ENCODE peak calls at places on chromosomes 2 and 18, in five cellular contexts. V, O, H, N and S are unnamed samples.

GRCh38 chr2:17578466-17578928 is 38.0 kb downstream of the VSNL1 start:
- DNase-seq in N (no peak), V (no peak), H (no peak), O (no peak), S (no peak)

GRCh38 chr2:170017848-170018492 is 160.0 kb upstream of the MYO3B start:
- DNase-seq in V (no peak), H (no peak), O (no peak), N (no peak), S (no peak)

GRCh38 chr2:165079432-165079831 is 124.1 kb upstream of the SLC38A11 start:
- DNase-seq in V (no peak), O (no peak), N (no peak), H (no peak), S (no peak)

GRCh38 chr2:179354296-179354695 is 89.7 kb upstream of the SESTD1 start:
- DNase-seq in O (no peak), V (no peak), H (no peak), N (no peak), S (no peak)

GRCh38 chr2:61117534-61117933 is 44.5 kb upstream of the C2orf74 start:
- DNase-seq in V (no peak), O (no peak), N (no peak), H (no peak), S (no peak)

GRCh38 chr18:58222439-58223125 is 178.6 kb downstream of the NEDD4L start:
- DNase-seq in H (peak), V (no peak), O (peak), N (no peak), S (no peak)

GRCh38 chr2:29108225-29108624 is 7.0 kb upstream of the CLIP4 start:
- DNase-seq in O (no peak), N (no peak), V (no peak), H (no peak), S (peak)

GRCh38 chr2:239279508-239280295 is 121.1 kb downstream of the HDAC4 start:
- DNase-seq in O (no peak), H (no peak), N (no peak), V (peak), S (no peak)

GRCh38 chr2:38947241-38948239 is 57.9 kb downstream of the ARHGEF33 start:
- DNase-seq in N (peak), V (no peak), O (peak), H (peak), S (peak)

GRCh38 chr2:62194558-62195420 is 1.1 kb upstream of the B3GNT2 start:
- DNase-seq in H (no peak), N (no peak), O (no peak), V (no peak), S (no peak)

GRCh38 chr18:47163241-47163640 is 12.9 kb downstream of the IER3IP1 start:
- DNase-seq in N (no peak), V (no peak), H (no peak), O (no peak), S (peak)

GRCh38 chr2:240717181-240717641 is 25.5 kb downstream of the AQP12A start:
- DNase-seq in O (no peak), N (no peak), V (no peak), H (no peak), S (no peak)
- TF ChIP-seq CTCF in O (no peak), N (no peak), V (no peak), H (no peak), S (no peak)

GRCh38 chr2:128214251-128214650 is 104.4 kb downstream of the HS6ST1 start:
- DNase-seq in O (no peak), H (no peak), N (no peak), V (no peak), S (no peak)

GRCh38 chr2:128219891-128220290 is 98.8 kb downstream of the HS6ST1 start:
- DNase-seq in V (no peak), O (no peak), N (no peak), H (no peak), S (no peak)

GRCh38 chr2:128215897-128216645 is 102.6 kb downstream of the HS6ST1 start:
- DNase-seq in N (no peak), H (no peak), O (no peak), V (no peak), S (no peak)

GRCh38 chr2:128214866-128215460 is 103.7 kb downstream of the HS6ST1 start:
- DNase-seq in O (no peak), V (no peak), H (no peak), N (no peak), S (no peak)

GRCh38 chr2:128217671-128218070 is 101.0 kb downstream of the HS6ST1 start:
- DNase-seq in O (no peak), H (no peak), V (no peak), N (no peak), S (no peak)
- H3K27ac ChIP-seq in O (no peak), H (no peak), V (no peak), N (no peak), S (no peak)

GRCh38 chr18:957829-958228 is 53.2 kb downstream of the ADCYAP1 start:
- DNase-seq in N (no peak), O (no peak), H (no peak), V (no peak), S (no peak)

GRCh38 chr18:963276-963675 is 58.6 kb downstream of the ADCYAP1 start:
- DNase-seq in N (no peak), O (no peak), H (no peak), V (no peak), S (no peak)

GRCh38 chr18:959854-960253 is 55.2 kb downstream of the ADCYAP1 start:
- DNase-seq in V (no peak), N (no peak), O (no peak), H (no peak), S (no peak)

GRCh38 chr18:966095-967036 is 61.7 kb downstream of the ADCYAP1 start:
- DNase-seq in V (no peak), O (no peak), H (no peak), N (no peak), S (no peak)

GRCh38 chr18:961644-962355 is 57.1 kb downstream of the ADCYAP1 start:
- DNase-seq in V (no peak), N (no peak), O (no peak), H (peak), S (peak)
- TF ChIP-seq CTCF in V (peak), N (peak), O (peak), H (peak), S (peak)

GRCh38 chr2:119245076-119245840 is 21.6 kb downstream of the STEAP3 start:
- DNase-seq in H (no peak), V (no peak), N (no peak), O (no peak), S (no peak)

GRCh38 chr2:119242276-119243119 is 18.9 kb downstream of the STEAP3 start:
- DNase-seq in V (no peak), H (no peak), O (no peak), N (no peak), S (no peak)

GRCh38 chr2:119243621-119244020 is 20.0 kb downstream of the STEAP3 start:
- DNase-seq in N (no peak), O (no peak), V (no peak), H (no peak), S (no peak)

GRCh38 chr2:119240311-119241204 is 16.9 kb downstream of the STEAP3 start:
- DNase-seq in N (no peak), H (no peak), V (peak), O (peak), S (peak)

DNA sequence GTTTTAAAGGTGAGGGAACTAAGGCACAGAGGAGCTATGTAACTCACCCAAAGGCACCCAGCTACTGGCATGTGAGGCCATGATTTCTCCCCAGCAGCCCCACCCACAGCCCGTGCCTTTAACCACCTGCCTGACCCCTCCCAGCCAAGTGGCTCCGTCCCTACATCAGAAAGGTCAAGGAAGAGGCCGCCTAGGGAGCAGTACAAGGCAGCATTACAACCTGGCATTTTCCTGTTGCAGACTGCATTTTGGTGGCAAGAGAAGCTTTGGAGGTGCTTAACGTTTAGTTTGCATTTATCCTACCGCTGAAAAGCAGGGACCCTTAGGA is 17.5 kb downstream of the STEAP3 start:
- DNase-seq in V (no peak), H (no peak), O (no peak), N (no peak), S (no peak)
- H3K27ac ChIP-seq in V (peak), H (no peak), O (no peak), N (no peak), S (peak)

DNA sequence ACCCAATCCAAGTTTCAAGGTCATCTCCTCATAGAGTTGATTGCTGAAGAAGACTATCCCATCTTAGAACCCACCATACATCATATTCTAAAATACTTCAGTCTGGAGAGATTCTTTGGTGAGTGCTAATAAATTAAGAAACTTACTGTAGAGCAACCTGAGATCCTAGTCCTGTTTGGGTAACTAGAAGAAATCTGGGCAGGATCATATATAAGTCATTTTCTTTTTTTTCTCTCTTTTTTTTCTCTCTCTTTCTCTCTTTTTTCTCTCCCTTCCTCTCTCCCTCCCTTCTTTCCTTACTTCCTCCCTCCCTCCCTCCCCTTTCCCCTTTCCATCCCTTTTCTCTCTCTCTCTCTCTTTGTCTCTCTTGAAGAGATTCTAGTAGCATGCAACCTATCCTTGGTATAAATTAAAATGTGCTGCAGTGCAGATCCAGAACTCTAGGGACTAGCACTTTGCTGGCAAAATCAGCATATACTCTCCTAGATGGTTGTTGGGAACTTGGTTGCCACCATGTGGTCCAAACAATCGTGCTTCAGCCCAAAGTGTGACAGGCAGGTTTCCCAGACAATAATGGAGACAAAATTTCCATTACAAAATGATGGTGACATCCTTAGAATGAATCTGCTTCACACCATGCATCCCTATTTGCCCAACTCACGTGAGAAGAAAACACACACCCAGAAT is 399.4 kb upstream of the CELF4 start:
- DNase-seq in H (no peak), V (no peak), O (no peak), N (no peak), S (no peak)
- TF ChIP-seq CTCF in H (no peak), V (no peak), O (no peak), N (no peak), S (no peak)

GRCh38 chr2:24570225-24570624 is 79.2 kb downstream of the NCOA1 start:
- DNase-seq in V (no peak), H (no peak), N (no peak), O (no peak), S (no peak)

GRCh38 chr2:24568492-24568891 is 77.4 kb downstream of the NCOA1 start:
- DNase-seq in N (no peak), O (no peak), V (no peak), H (no peak), S (no peak)

GRCh38 chr2:24565537-24565936 is 74.5 kb downstream of the NCOA1 start:
- DNase-seq in H (no peak), N (no peak), V (no peak), O (no peak), S (no peak)

GRCh38 chr2:24566630-24567029 is 75.6 kb downstream of the NCOA1 start:
- DNase-seq in V (no peak), N (no peak), O (no peak), H (no peak), S (no peak)

DNA sequence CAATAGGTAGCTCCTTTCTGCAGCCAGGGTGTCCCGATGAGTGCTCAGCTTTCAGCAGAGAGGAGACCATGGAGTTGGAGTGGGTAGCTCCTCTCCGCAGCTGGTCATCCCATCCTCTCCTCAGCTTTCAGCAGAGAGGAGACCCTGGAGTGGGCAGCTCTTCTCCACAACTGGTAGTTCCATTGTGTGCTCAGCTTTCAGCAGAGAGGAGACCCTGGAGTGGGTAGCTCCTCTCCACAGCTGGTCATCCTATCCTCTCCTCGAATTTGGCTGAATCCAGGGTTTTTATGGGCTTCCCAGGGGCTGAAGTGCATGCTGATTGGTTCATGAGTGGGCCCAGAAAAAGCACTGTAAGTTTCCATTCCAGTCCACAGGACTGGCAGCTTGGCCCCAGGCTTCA is 75.2 kb downstream of the NCOA1 start:
- DNase-seq in H (no peak), V (no peak), O (no peak), N (no peak), S (no peak)
- H3K27ac ChIP-seq in H (no peak), V (no peak), O (no peak), N (no peak), S (no peak)

DNA sequence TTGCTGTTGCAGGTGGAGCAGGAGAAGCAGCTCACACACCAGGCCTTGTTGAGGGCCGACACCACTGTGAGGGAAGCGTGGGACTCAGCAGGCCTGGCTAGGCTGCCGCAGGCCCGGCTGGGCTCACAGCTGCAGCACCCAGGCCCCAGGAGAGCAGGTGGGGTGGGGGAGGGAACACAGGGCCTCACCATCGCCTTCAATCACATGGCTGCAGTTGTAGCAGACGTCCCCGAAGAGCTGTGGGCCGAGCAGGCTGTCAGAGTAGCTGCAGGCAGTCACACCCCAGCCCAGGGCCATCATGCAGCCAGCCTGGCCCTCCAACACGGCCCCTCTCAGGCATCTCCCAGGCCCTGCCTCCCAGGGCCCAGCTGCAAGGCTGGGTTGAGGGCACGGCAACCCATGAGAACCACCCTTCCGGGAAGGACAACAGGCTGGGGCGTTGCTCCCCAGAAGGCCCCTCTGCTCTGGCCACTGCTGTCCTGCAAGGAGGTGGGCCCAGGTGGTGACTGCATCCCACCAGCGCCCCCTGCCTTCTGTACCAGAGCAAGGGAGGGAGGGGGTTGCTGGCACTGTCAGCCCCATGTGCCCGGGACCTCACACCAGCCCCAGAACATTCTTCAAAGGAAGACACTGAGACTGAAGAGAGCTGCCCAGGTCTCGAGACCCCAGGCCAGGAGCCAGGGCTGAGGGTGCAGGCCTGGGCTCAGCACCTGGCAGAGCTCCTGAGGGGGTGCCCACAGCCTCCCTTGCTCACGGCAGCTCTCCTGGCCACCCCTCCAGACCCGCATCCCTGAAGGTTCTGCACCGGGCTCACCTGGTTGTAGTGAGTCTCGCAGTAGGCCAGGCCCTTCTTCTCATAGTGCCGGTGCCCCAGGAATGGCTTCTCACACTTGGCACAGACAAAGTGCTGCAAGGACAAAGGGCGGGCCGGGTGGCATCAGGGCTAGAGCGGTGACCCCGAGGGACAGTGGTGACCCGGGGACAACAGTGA is 5.6 kb upstream of the GPR17 start:
- DNase-seq in O (no peak), N (no peak), V (no peak), H (no peak), S (no peak)
- TF ChIP-seq CTCF in O (no peak), N (no peak), V (no peak), H (peak), S (no peak)

GRCh38 chr2:203803046-203803429 is 64.5 kb upstream of the CTLA4 start:
- DNase-seq in V (no peak), H (no peak), O (no peak), N (no peak), S (no peak)
- H3K27ac ChIP-seq in V (no peak), H (no peak), O (no peak), N (no peak), S (no peak)